ENCODE peak calls at places on chromosomes 6 and 20, in nine cellular contexts. One of them, this sample, is unnamed.

GRCh38 chr20:9374480-9374879 is 139.9 kb upstream of the LAMP5 start:
- DNase-seq in stimulated activated CD4-positive, alpha-beta T cell treated with anti-CD3 and anti-CD28 coated beads, Interleukin-15, amount 100 ng/mL, for 1 hour: no peak
- DNase-seq in effector CD4-positive, alpha-beta T cell: no peak
- DNase-seq in cardiac muscle cell: no peak
- DNase-seq in nephron progenitor cell: no peak
- DNase-seq in NCI-H1105: no peak
- DNase-seq in hippocampal formation: no peak
- DNase-seq in small intestine: no peak
- DNase-seq in hypothalamus: no peak
- DNase-seq in this sample: no peak

GRCh38 chr6:4668271-4669179 is 107.7 kb upstream of the CDYL start:
- DNase-seq in stimulated activated CD4-positive, alpha-beta T cell treated with anti-CD3 and anti-CD28 coated beads, Interleukin-15, amount 100 ng/mL, for 1 hour: no peak
- DNase-seq in effector CD4-positive, alpha-beta T cell: no peak
- DNase-seq in cardiac muscle cell: no peak
- DNase-seq in nephron progenitor cell: no peak
- DNase-seq in NCI-H1105: no peak
- DNase-seq in hippocampal formation: no peak
- DNase-seq in small intestine: no peak
- DNase-seq in hypothalamus: no peak
- DNase-seq in this sample: no peak

GRCh38 chr6:91029211-91029610 is 442.3 kb upstream of the MAP3K7 start:
- DNase-seq in stimulated activated CD4-positive, alpha-beta T cell treated with anti-CD3 and anti-CD28 coated beads, Interleukin-15, amount 100 ng/mL, for 1 hour: no peak
- DNase-seq in effector CD4-positive, alpha-beta T cell: no peak
- DNase-seq in cardiac muscle cell: peak; percentile 37
- DNase-seq in nephron progenitor cell: no peak
- DNase-seq in NCI-H1105: peak; percentile 70
- DNase-seq in hippocampal formation: no peak
- DNase-seq in small intestine: no peak
- DNase-seq in hypothalamus: no peak
- DNase-seq in this sample: peak; percentile 5

GRCh38 chr6:168711666-168712300 is 270.8 kb downstream of the SMOC2 start:
- DNase-seq in stimulated activated CD4-positive, alpha-beta T cell treated with anti-CD3 and anti-CD28 coated beads, Interleukin-15, amount 100 ng/mL, for 1 hour: no peak
- DNase-seq in effector CD4-positive, alpha-beta T cell: no peak
- DNase-seq in cardiac muscle cell: no peak
- DNase-seq in nephron progenitor cell: no peak
- DNase-seq in NCI-H1105: no peak
- DNase-seq in hippocampal formation: no peak
- DNase-seq in small intestine: no peak
- DNase-seq in hypothalamus: no peak
- DNase-seq in this sample: no peak

GRCh38 chr6:116115781-116116180 is 10.2 kb downstream of the COL10A1 start:
- DNase-seq in stimulated activated CD4-positive, alpha-beta T cell treated with anti-CD3 and anti-CD28 coated beads, Interleukin-15, amount 100 ng/mL, for 1 hour: no peak
- DNase-seq in effector CD4-positive, alpha-beta T cell: no peak
- DNase-seq in cardiac muscle cell: no peak
- DNase-seq in nephron progenitor cell: no peak
- DNase-seq in NCI-H1105: no peak
- DNase-seq in hippocampal formation: no peak
- DNase-seq in small intestine: no peak
- DNase-seq in hypothalamus: no peak
- DNase-seq in this sample: no peak

GRCh38 chr6:84618046-84618752 is 146.2 kb downstream of the TBX18 start:
- DNase-seq in stimulated activated CD4-positive, alpha-beta T cell treated with anti-CD3 and anti-CD28 coated beads, Interleukin-15, amount 100 ng/mL, for 1 hour: no peak
- DNase-seq in effector CD4-positive, alpha-beta T cell: no peak
- DNase-seq in cardiac muscle cell: peak; percentile 95
- DNase-seq in nephron progenitor cell: no peak
- DNase-seq in NCI-H1105: no peak
- DNase-seq in hippocampal formation: no peak
- DNase-seq in small intestine: no peak
- DNase-seq in hypothalamus: no peak
- DNase-seq in this sample: no peak

GRCh38 chr6:34095741-34096140 is 50.1 kb downstream of the GRM4 start:
- DNase-seq in stimulated activated CD4-positive, alpha-beta T cell treated with anti-CD3 and anti-CD28 coated beads, Interleukin-15, amount 100 ng/mL, for 1 hour: no peak
- DNase-seq in effector CD4-positive, alpha-beta T cell: no peak
- DNase-seq in cardiac muscle cell: no peak
- DNase-seq in nephron progenitor cell: no peak
- DNase-seq in NCI-H1105: no peak
- DNase-seq in hippocampal formation: no peak
- DNase-seq in small intestine: no peak
- DNase-seq in hypothalamus: no peak
- DNase-seq in this sample: no peak

GRCh38 chr6:135331002-135331401 is 149.9 kb downstream of the MYB start:
- DNase-seq in stimulated activated CD4-positive, alpha-beta T cell treated with anti-CD3 and anti-CD28 coated beads, Interleukin-15, amount 100 ng/mL, for 1 hour: no peak
- DNase-seq in effector CD4-positive, alpha-beta T cell: no peak
- DNase-seq in cardiac muscle cell: no peak
- DNase-seq in nephron progenitor cell: no peak
- DNase-seq in NCI-H1105: no peak
- DNase-seq in hippocampal formation: no peak
- DNase-seq in small intestine: no peak
- DNase-seq in hypothalamus: no peak
- DNase-seq in this sample: no peak

GRCh38 chr6:164561656-164562055 is 747.7 kb downstream of the C6orf118 start:
- DNase-seq in stimulated activated CD4-positive, alpha-beta T cell treated with anti-CD3 and anti-CD28 coated beads, Interleukin-15, amount 100 ng/mL, for 1 hour: no peak
- DNase-seq in effector CD4-positive, alpha-beta T cell: no peak
- DNase-seq in cardiac muscle cell: no peak
- DNase-seq in nephron progenitor cell: no peak
- DNase-seq in NCI-H1105: no peak
- DNase-seq in hippocampal formation: no peak
- DNase-seq in small intestine: no peak
- DNase-seq in hypothalamus: no peak
- DNase-seq in this sample: no peak

GRCh38 chr6:26276841-26277648 is 88.0 kb upstream of the BTN3A2 start:
- DNase-seq in stimulated activated CD4-positive, alpha-beta T cell treated with anti-CD3 and anti-CD28 coated beads, Interleukin-15, amount 100 ng/mL, for 1 hour: no peak
- DNase-seq in effector CD4-positive, alpha-beta T cell: no peak
- DNase-seq in cardiac muscle cell: no peak
- DNase-seq in nephron progenitor cell: no peak
- DNase-seq in NCI-H1105: no peak
- DNase-seq in hippocampal formation: no peak
- DNase-seq in small intestine: no peak
- DNase-seq in hypothalamus: no peak
- DNase-seq in this sample: no peak

GRCh38 chr6:26064619-26065257 is 22.5 kb upstream of the HFE start:
- DNase-seq in stimulated activated CD4-positive, alpha-beta T cell treated with anti-CD3 and anti-CD28 coated beads, Interleukin-15, amount 100 ng/mL, for 1 hour: no peak
- DNase-seq in effector CD4-positive, alpha-beta T cell: peak; percentile 28
- DNase-seq in cardiac muscle cell: peak; percentile 54
- DNase-seq in nephron progenitor cell: no peak
- DNase-seq in NCI-H1105: no peak
- DNase-seq in hippocampal formation: peak; percentile 34
- DNase-seq in small intestine: peak; percentile 69
- DNase-seq in hypothalamus: no peak
- DNase-seq in this sample: peak; percentile 52

GRCh38 chr6:139732451-139732850 is 358.0 kb upstream of the CITED2 start:
- DNase-seq in stimulated activated CD4-positive, alpha-beta T cell treated with anti-CD3 and anti-CD28 coated beads, Interleukin-15, amount 100 ng/mL, for 1 hour: no peak
- DNase-seq in effector CD4-positive, alpha-beta T cell: no peak
- DNase-seq in cardiac muscle cell: no peak
- DNase-seq in nephron progenitor cell: no peak
- DNase-seq in NCI-H1105: no peak
- DNase-seq in hippocampal formation: no peak
- DNase-seq in small intestine: no peak
- DNase-seq in hypothalamus: no peak
- DNase-seq in this sample: no peak

GRCh38 chr20:18904624-18905023 is 91.0 kb downstream of the SCP2D1 start:
- DNase-seq in stimulated activated CD4-positive, alpha-beta T cell treated with anti-CD3 and anti-CD28 coated beads, Interleukin-15, amount 100 ng/mL, for 1 hour: no peak
- DNase-seq in effector CD4-positive, alpha-beta T cell: no peak
- DNase-seq in cardiac muscle cell: no peak
- DNase-seq in nephron progenitor cell: no peak
- DNase-seq in NCI-H1105: no peak
- DNase-seq in hippocampal formation: no peak
- DNase-seq in small intestine: peak; percentile 9
- DNase-seq in hypothalamus: no peak
- DNase-seq in this sample: peak; percentile 48

GRCh38 chr20:48298851-48299484 is 513.7 kb upstream of the SULF2 start:
- DNase-seq in stimulated activated CD4-positive, alpha-beta T cell treated with anti-CD3 and anti-CD28 coated beads, Interleukin-15, amount 100 ng/mL, for 1 hour: no peak
- DNase-seq in effector CD4-positive, alpha-beta T cell: no peak
- DNase-seq in cardiac muscle cell: no peak
- DNase-seq in nephron progenitor cell: no peak
- DNase-seq in NCI-H1105: peak; percentile 94
- DNase-seq in hippocampal formation: no peak
- DNase-seq in small intestine: peak; percentile 66
- DNase-seq in hypothalamus: no peak
- DNase-seq in this sample: peak; percentile 39

GRCh38 chr6:142612956-142613355 is 311.1 kb downstream of the ADGRG6 start:
- DNase-seq in stimulated activated CD4-positive, alpha-beta T cell treated with anti-CD3 and anti-CD28 coated beads, Interleukin-15, amount 100 ng/mL, for 1 hour: no peak
- DNase-seq in effector CD4-positive, alpha-beta T cell: no peak
- DNase-seq in cardiac muscle cell: no peak
- DNase-seq in nephron progenitor cell: no peak
- DNase-seq in NCI-H1105: no peak
- DNase-seq in hippocampal formation: no peak
- DNase-seq in small intestine: no peak
- DNase-seq in hypothalamus: no peak
- DNase-seq in this sample: no peak

GRCh38 chr6:161117329-161117707 is 125.7 kb downstream of the MAP3K4 start:
- DNase-seq in stimulated activated CD4-positive, alpha-beta T cell treated with anti-CD3 and anti-CD28 coated beads, Interleukin-15, amount 100 ng/mL, for 1 hour: no peak
- DNase-seq in effector CD4-positive, alpha-beta T cell: no peak
- DNase-seq in cardiac muscle cell: no peak
- DNase-seq in nephron progenitor cell: no peak
- DNase-seq in NCI-H1105: no peak
- DNase-seq in hippocampal formation: no peak
- DNase-seq in small intestine: no peak
- DNase-seq in hypothalamus: no peak
- DNase-seq in this sample: peak; percentile 70

GRCh38 chr6:99882151-99882702 is 111.8 kb downstream of the MCHR2 start:
- DNase-seq in stimulated activated CD4-positive, alpha-beta T cell treated with anti-CD3 and anti-CD28 coated beads, Interleukin-15, amount 100 ng/mL, for 1 hour: no peak
- DNase-seq in effector CD4-positive, alpha-beta T cell: no peak
- DNase-seq in cardiac muscle cell: no peak
- DNase-seq in nephron progenitor cell: peak; percentile 44
- DNase-seq in NCI-H1105: no peak
- DNase-seq in hippocampal formation: no peak
- DNase-seq in small intestine: no peak
- DNase-seq in hypothalamus: no peak
- DNase-seq in this sample: no peak

GRCh38 chr6:47069156-47069555 is 27.0 kb upstream of the ADGRF1 start:
- DNase-seq in stimulated activated CD4-positive, alpha-beta T cell treated with anti-CD3 and anti-CD28 coated beads, Interleukin-15, amount 100 ng/mL, for 1 hour: no peak
- DNase-seq in effector CD4-positive, alpha-beta T cell: no peak
- DNase-seq in cardiac muscle cell: no peak
- DNase-seq in nephron progenitor cell: no peak
- DNase-seq in NCI-H1105: no peak
- DNase-seq in hippocampal formation: no peak
- DNase-seq in small intestine: no peak
- DNase-seq in hypothalamus: no peak
- DNase-seq in this sample: no peak

GRCh38 chr6:19086480-19086879 is 699.3 kb downstream of the RNF144B start:
- DNase-seq in stimulated activated CD4-positive, alpha-beta T cell treated with anti-CD3 and anti-CD28 coated beads, Interleukin-15, amount 100 ng/mL, for 1 hour: no peak
- DNase-seq in effector CD4-positive, alpha-beta T cell: no peak
- DNase-seq in cardiac muscle cell: no peak
- DNase-seq in nephron progenitor cell: no peak
- DNase-seq in NCI-H1105: no peak
- DNase-seq in hippocampal formation: no peak
- DNase-seq in small intestine: no peak
- DNase-seq in hypothalamus: no peak
- DNase-seq in this sample: no peak

GRCh38 chr20:38825901-38826625 is 20.6 kb downstream of the PPP1R16B start:
- DNase-seq in stimulated activated CD4-positive, alpha-beta T cell treated with anti-CD3 and anti-CD28 coated beads, Interleukin-15, amount 100 ng/mL, for 1 hour: no peak
- DNase-seq in effector CD4-positive, alpha-beta T cell: no peak
- DNase-seq in cardiac muscle cell: peak; percentile 76
- DNase-seq in nephron progenitor cell: peak; percentile 33
- DNase-seq in NCI-H1105: peak; percentile 78
- DNase-seq in hippocampal formation: no peak
- DNase-seq in small intestine: no peak
- DNase-seq in hypothalamus: no peak
- DNase-seq in this sample: no peak

GRCh38 chr6:134422426-134423231 is 104.7 kb upstream of the SGK1 start:
- DNase-seq in stimulated activated CD4-positive, alpha-beta T cell treated with anti-CD3 and anti-CD28 coated beads, Interleukin-15, amount 100 ng/mL, for 1 hour: no peak
- DNase-seq in effector CD4-positive, alpha-beta T cell: no peak
- DNase-seq in cardiac muscle cell: no peak
- DNase-seq in nephron progenitor cell: no peak
- DNase-seq in NCI-H1105: no peak
- DNase-seq in hippocampal formation: no peak
- DNase-seq in small intestine: no peak
- DNase-seq in hypothalamus: no peak
- DNase-seq in this sample: peak; percentile 70

GRCh38 chr6:83958250-83958685 is 75.3 kb upstream of the MRAP2 start:
- DNase-seq in stimulated activated CD4-positive, alpha-beta T cell treated with anti-CD3 and anti-CD28 coated beads, Interleukin-15, amount 100 ng/mL, for 1 hour: no peak
- DNase-seq in effector CD4-positive, alpha-beta T cell: no peak
- DNase-seq in cardiac muscle cell: no peak
- DNase-seq in nephron progenitor cell: no peak
- DNase-seq in NCI-H1105: no peak
- DNase-seq in hippocampal formation: no peak
- DNase-seq in small intestine: no peak
- DNase-seq in hypothalamus: no peak
- DNase-seq in this sample: no peak

GRCh38 chr6:157552956-157553485 is 172.0 kb downstream of the ZDHHC14 start:
- DNase-seq in stimulated activated CD4-positive, alpha-beta T cell treated with anti-CD3 and anti-CD28 coated beads, Interleukin-15, amount 100 ng/mL, for 1 hour: no peak
- DNase-seq in effector CD4-positive, alpha-beta T cell: no peak
- DNase-seq in cardiac muscle cell: no peak
- DNase-seq in nephron progenitor cell: no peak
- DNase-seq in NCI-H1105: no peak
- DNase-seq in hippocampal formation: no peak
- DNase-seq in small intestine: no peak
- DNase-seq in hypothalamus: no peak
- DNase-seq in this sample: no peak

GRCh38 chr6:150766201-150766997 is 99.1 kb upstream of the MTHFD1L start:
- DNase-seq in stimulated activated CD4-positive, alpha-beta T cell treated with anti-CD3 and anti-CD28 coated beads, Interleukin-15, amount 100 ng/mL, for 1 hour: no peak
- DNase-seq in effector CD4-positive, alpha-beta T cell: no peak
- DNase-seq in cardiac muscle cell: no peak
- DNase-seq in nephron progenitor cell: no peak
- DNase-seq in NCI-H1105: peak; percentile 86
- DNase-seq in hippocampal formation: no peak
- DNase-seq in small intestine: no peak
- DNase-seq in hypothalamus: no peak
- DNase-seq in this sample: no peak

GRCh38 chr20:14845199-14846160 is 508.1 kb upstream of the FLRT3 start:
- DNase-seq in stimulated activated CD4-positive, alpha-beta T cell treated with anti-CD3 and anti-CD28 coated beads, Interleukin-15, amount 100 ng/mL, for 1 hour: no peak
- DNase-seq in effector CD4-positive, alpha-beta T cell: no peak
- DNase-seq in cardiac muscle cell: no peak
- DNase-seq in nephron progenitor cell: no peak
- DNase-seq in NCI-H1105: no peak
- DNase-seq in hippocampal formation: no peak
- DNase-seq in small intestine: no peak
- DNase-seq in hypothalamus: no peak
- DNase-seq in this sample: no peak

GRCh38 chr6:132147530-132148011 is 196.4 kb upstream of the CCN2 start:
- DNase-seq in stimulated activated CD4-positive, alpha-beta T cell treated with anti-CD3 and anti-CD28 coated beads, Interleukin-15, amount 100 ng/mL, for 1 hour: no peak
- DNase-seq in effector CD4-positive, alpha-beta T cell: no peak
- DNase-seq in cardiac muscle cell: no peak
- DNase-seq in nephron progenitor cell: no peak
- DNase-seq in NCI-H1105: no peak
- DNase-seq in hippocampal formation: no peak
- DNase-seq in small intestine: no peak
- DNase-seq in hypothalamus: no peak
- DNase-seq in this sample: no peak

GRCh38 chr6:42400031-42400760 is 51.5 kb downstream of the TRERF1 start:
- DNase-seq in stimulated activated CD4-positive, alpha-beta T cell treated with anti-CD3 and anti-CD28 coated beads, Interleukin-15, amount 100 ng/mL, for 1 hour: no peak
- DNase-seq in effector CD4-positive, alpha-beta T cell: no peak
- DNase-seq in cardiac muscle cell: no peak
- DNase-seq in nephron progenitor cell: no peak
- DNase-seq in NCI-H1105: no peak
- DNase-seq in hippocampal formation: no peak
- DNase-seq in small intestine: no peak
- DNase-seq in hypothalamus: no peak
- DNase-seq in this sample: no peak

GRCh38 chr6:53805725-53806124 is 10.9 kb downstream of the LRRC1 start:
- DNase-seq in stimulated activated CD4-positive, alpha-beta T cell treated with anti-CD3 and anti-CD28 coated beads, Interleukin-15, amount 100 ng/mL, for 1 hour: no peak
- DNase-seq in effector CD4-positive, alpha-beta T cell: no peak
- DNase-seq in cardiac muscle cell: no peak
- DNase-seq in nephron progenitor cell: no peak
- DNase-seq in NCI-H1105: no peak
- DNase-seq in hippocampal formation: no peak
- DNase-seq in small intestine: no peak
- DNase-seq in hypothalamus: no peak
- DNase-seq in this sample: no peak

GRCh38 chr20:43507150-43508080 is at the start of gene L3MBTL1:
- DNase-seq in stimulated activated CD4-positive, alpha-beta T cell treated with anti-CD3 and anti-CD28 coated beads, Interleukin-15, amount 100 ng/mL, for 1 hour: no peak
- DNase-seq in effector CD4-positive, alpha-beta T cell: no peak
- DNase-seq in cardiac muscle cell: peak; percentile 84
- DNase-seq in nephron progenitor cell: peak; percentile 82
- DNase-seq in NCI-H1105: peak; percentile 25
- DNase-seq in hippocampal formation: no peak
- DNase-seq in small intestine: peak; percentile 45
- DNase-seq in hypothalamus: no peak
- DNase-seq in this sample: no peak

GRCh38 chr6:20159781-20160540 is 52.3 kb downstream of the MBOAT1 start:
- DNase-seq in stimulated activated CD4-positive, alpha-beta T cell treated with anti-CD3 and anti-CD28 coated beads, Interleukin-15, amount 100 ng/mL, for 1 hour: no peak
- DNase-seq in effector CD4-positive, alpha-beta T cell: no peak
- DNase-seq in cardiac muscle cell: no peak
- DNase-seq in nephron progenitor cell: no peak
- DNase-seq in NCI-H1105: no peak
- DNase-seq in hippocampal formation: peak; percentile 18
- DNase-seq in small intestine: no peak
- DNase-seq in hypothalamus: no peak
- DNase-seq in this sample: peak; percentile 93

GRCh38 chr6:159692303-159693127 is 526 bp downstream of the SOD2 start:
- DNase-seq in stimulated activated CD4-positive, alpha-beta T cell treated with anti-CD3 and anti-CD28 coated beads, Interleukin-15, amount 100 ng/mL, for 1 hour: peak; percentile 41
- DNase-seq in effector CD4-positive, alpha-beta T cell: peak; percentile 41
- DNase-seq in cardiac muscle cell: peak; percentile 64
- DNase-seq in nephron progenitor cell: peak; percentile 56
- DNase-seq in NCI-H1105: peak; percentile 28
- DNase-seq in hippocampal formation: peak; percentile 9
- DNase-seq in small intestine: peak; percentile 68
- DNase-seq in hypothalamus: no peak
- DNase-seq in this sample: peak; percentile 17